ENCODE peak calls at places on chromosomes 7 and 10, in eight cellular contexts. U is BJ, B is sigmoid colon, F is fibroblast of the aortic adventitia, N is foreskin fibroblast, Z is astrocyte, J is tibial artery, E is HL-60. A is an unnamed sample.

GRCh38 chr10:86956841-86957448 is 470 bp downstream of the MMRN2 start:
- DNase-seq in U (no peak), B (no peak), F (no peak), N (no peak), Z (no peak), J (no peak), E (no peak), A (no peak)

GRCh38 chr7:100655908-100656674 is at the start of gene ACTL6B:
- DNase-seq in U (no peak), B (no peak), F (no peak), N (peak), Z (no peak), J (peak), E (no peak), A (peak)

GRCh38 chr7:67018940-67019339 is 22.3 kb downstream of the TYW1 start:
- DNase-seq in U (no peak), B (peak), F (no peak), N (no peak), Z (no peak), J (no peak), E (no peak), A (no peak)

GRCh38 chr7:150417863-150418262 is 32.6 kb upstream of the GIMAP8 start:
- DNase-seq in U (no peak), B (no peak), F (no peak), N (no peak), Z (no peak), J (no peak), E (no peak), A (no peak)

GRCh38 chr10:132101529-132101928 is 35.8 kb downstream of the JAKMIP3 start:
- DNase-seq in U (no peak), B (peak), F (no peak), N (no peak), Z (no peak), J (no peak), E (no peak), A (no peak)

GRCh38 chr7:84204655-84205054 is 10.1 kb upstream of the SEMA3A start:
- DNase-seq in U (no peak), B (no peak), F (peak), N (peak), Z (peak), J (no peak), E (no peak), A (no peak)

GRCh38 chr10:86263209-86263608 is 103.4 kb downstream of the GRID1 start:
- DNase-seq in U (no peak), B (peak), F (no peak), N (no peak), Z (no peak), J (peak), E (no peak), A (no peak)

GRCh38 chr10:117186832-117187615 is 10.3 kb upstream of the KCNK18 start:
- DNase-seq in U (no peak), B (peak), F (no peak), N (peak), Z (peak), J (no peak), E (no peak), A (no peak)

GRCh38 chr10:107914450-107915276 is 750.2 kb upstream of the SORCS1 start:
- DNase-seq in U (no peak), B (peak), F (no peak), N (peak), Z (no peak), J (no peak), E (no peak), A (no peak)

GRCh38 chr7:18350678-18351077 is 144.9 kb upstream of the HDAC9 start:
- DNase-seq in U (no peak), B (no peak), F (no peak), N (no peak), Z (no peak), J (no peak), E (no peak), A (no peak)

GRCh38 chr7:146172112-146172511 is 55.5 kb downstream of the CNTNAP2 start:
- DNase-seq in U (no peak), B (no peak), F (no peak), N (no peak), Z (no peak), J (no peak), E (no peak), A (peak)

GRCh38 chr7:105619590-105619989 is 38.3 kb upstream of the EFCAB10 start:
- DNase-seq in U (no peak), B (peak), F (no peak), N (no peak), Z (no peak), J (no peak), E (no peak), A (no peak)

GRCh38 chr7:105623906-105624305 is 42.6 kb upstream of the EFCAB10 start:
- DNase-seq in U (no peak), B (peak), F (no peak), N (no peak), Z (no peak), J (no peak), E (no peak), A (no peak)

GRCh38 chr7:105623378-105623777 is 42.1 kb upstream of the EFCAB10 start:
- DNase-seq in U (no peak), B (peak), F (no peak), N (no peak), Z (no peak), J (no peak), E (no peak), A (no peak)

GRCh38 chr7:105622114-105622731 is 40.9 kb upstream of the EFCAB10 start:
- DNase-seq in U (no peak), B (peak), F (no peak), N (no peak), Z (no peak), J (no peak), E (no peak), A (no peak)

DNA sequence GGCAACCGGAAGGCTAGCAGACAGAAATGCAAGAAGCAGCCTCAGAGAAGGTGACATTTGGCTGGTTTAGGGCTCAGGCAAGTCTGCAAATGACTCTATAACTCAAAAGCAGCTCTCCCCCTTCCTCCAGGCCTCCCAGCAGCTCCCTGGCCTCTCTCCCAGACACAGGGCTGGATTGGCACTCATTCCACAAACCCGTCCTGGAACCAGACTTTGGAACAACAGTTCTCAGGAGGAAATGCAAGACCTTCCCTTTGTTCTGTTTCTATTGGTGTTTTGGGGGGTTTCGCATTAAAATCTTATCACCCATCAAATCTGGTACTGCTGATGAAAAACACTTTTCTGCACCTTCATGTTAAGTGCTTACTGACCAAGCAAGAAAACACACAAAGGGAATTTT is 40.3 kb upstream of the EFCAB10 start:
- DNase-seq in U (peak), B (peak), F (peak), N (peak), Z (peak), J (peak), E (no peak), A (peak)
- H3K4me3 ChIP-seq in U (no peak), B (no peak), F (no peak), N (no peak), Z (no peak), J (no peak), E (no peak), A (no peak)

GRCh38 chr7:69018200-69018599 is 580.1 kb upstream of the AUTS2 start:
- DNase-seq in U (no peak), B (no peak), F (no peak), N (no peak), Z (no peak), J (no peak), E (no peak), A (no peak)
- TF ChIP-seq CTCF in U (no peak), B (no peak), F (no peak), N (no peak), Z (no peak), J (no peak), E (no peak), A (no peak)

GRCh38 chr10:6532321-6532720 is 47.8 kb downstream of the PRKCQ start:
- DNase-seq in U (no peak), B (no peak), F (no peak), N (no peak), Z (no peak), J (no peak), E (no peak), A (no peak)

GRCh38 chr10:6528198-6528950 is 51.7 kb downstream of the PRKCQ start:
- DNase-seq in U (no peak), B (no peak), F (no peak), N (no peak), Z (no peak), J (no peak), E (no peak), A (no peak)

GRCh38 chr10:6525599-6526160 is 54.4 kb downstream of the PRKCQ start:
- DNase-seq in U (no peak), B (no peak), F (no peak), N (no peak), Z (no peak), J (no peak), E (no peak), A (peak)

GRCh38 chr10:6530966-6531365 is 49.1 kb downstream of the PRKCQ start:
- DNase-seq in U (no peak), B (no peak), F (no peak), N (no peak), Z (no peak), J (no peak), E (no peak), A (no peak)

GRCh38 chr10:6530211-6530840 is 49.8 kb downstream of the PRKCQ start:
- DNase-seq in U (no peak), B (no peak), F (no peak), N (no peak), Z (no peak), J (no peak), E (no peak), A (no peak)
- H3K4me3 ChIP-seq in U (no peak), B (no peak), F (no peak), N (no peak), Z (no peak), J (no peak), E (no peak), A (no peak)

DNA sequence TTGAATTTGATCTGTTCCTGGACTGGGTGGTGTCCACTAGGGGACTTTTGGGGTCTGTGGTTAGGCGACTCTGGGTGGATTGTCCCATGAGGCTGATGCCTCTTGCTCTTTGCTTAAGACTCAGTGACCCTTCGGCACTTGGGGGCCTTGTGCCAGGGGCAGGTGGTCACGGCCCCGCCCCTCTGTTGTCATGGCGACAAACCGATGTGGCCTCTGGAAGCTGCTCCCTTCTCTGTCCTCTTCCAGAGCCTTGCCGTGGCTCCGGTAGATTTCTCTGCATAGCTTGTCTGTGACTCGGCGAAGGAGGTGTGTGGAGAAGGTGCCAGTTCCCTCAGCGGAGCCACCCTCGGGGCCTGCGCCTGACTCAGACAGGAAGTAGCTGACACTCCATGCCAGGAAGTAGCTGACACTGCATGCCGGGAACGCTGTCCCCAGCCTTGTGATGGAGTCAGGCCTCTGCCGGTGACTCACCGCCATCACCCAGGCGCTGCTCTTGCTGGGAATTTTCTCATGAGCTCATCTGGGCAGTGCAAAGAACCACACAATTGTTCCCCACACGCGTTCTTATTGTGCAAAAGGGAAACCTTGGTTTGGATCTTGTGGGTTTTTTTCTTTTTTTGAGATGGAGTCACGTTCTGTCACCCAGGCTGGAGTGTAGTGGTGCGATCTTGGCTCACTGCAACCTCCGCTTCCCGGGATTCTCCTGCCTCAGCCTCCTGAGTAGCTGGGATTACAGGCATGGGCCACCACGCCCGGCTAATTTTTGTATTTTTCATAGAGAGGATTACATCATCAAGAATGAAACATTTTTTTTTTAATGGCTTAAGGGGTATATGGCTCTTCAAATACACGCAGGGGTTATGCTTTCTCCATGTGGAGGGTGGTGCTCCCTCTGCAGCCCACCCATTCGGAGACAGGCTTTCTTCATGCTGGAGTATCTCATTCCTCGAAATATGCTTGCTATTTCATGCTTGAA is 72.6 kb downstream of the PFKFB3 start:
- DNase-seq in U (peak), B (peak), F (peak), N (peak), Z (peak), J (peak), E (peak), A (peak)
- TF ChIP-seq CTCF in U (peak), B (no peak), F (peak), N (no peak), Z (no peak), J (no peak), E (no peak), A (peak)

GRCh38 chr7:73766556-73767229 is 3.4 kb downstream of the CLDN3 start:
- DNase-seq in U (no peak), B (no peak), F (no peak), N (no peak), Z (no peak), J (no peak), E (no peak), A (no peak)

GRCh38 chr7:73770860-73771665 is 993 bp upstream of the CLDN3 start:
- DNase-seq in U (no peak), B (no peak), F (no peak), N (no peak), Z (no peak), J (no peak), E (no peak), A (no peak)

GRCh38 chr7:73768661-73769480 is 1.2 kb downstream of the CLDN3 start:
- DNase-seq in U (no peak), B (no peak), F (no peak), N (peak), Z (no peak), J (no peak), E (no peak), A (no peak)

GRCh38 chr7:73769481-73770001 is 529 bp downstream of the CLDN3 start:
- DNase-seq in U (no peak), B (no peak), F (no peak), N (peak), Z (no peak), J (no peak), E (no peak), A (no peak)

GRCh38 chr7:73770002-73770859 is at the start of gene CLDN3:
- DNase-seq in U (no peak), B (no peak), F (no peak), N (peak), Z (peak), J (no peak), E (no peak), A (no peak)
- H3K4me3 ChIP-seq in U (peak), B (no peak), F (no peak), N (no peak), Z (peak), J (no peak), E (no peak), A (no peak)

GRCh38 chr10:49047128-49047639 is 68.1 kb downstream of the VSTM4 start:
- DNase-seq in U (no peak), B (no peak), F (no peak), N (no peak), Z (no peak), J (no peak), E (no peak), A (no peak)
- TF ChIP-seq CTCF in U (no peak), B (no peak), F (no peak), N (no peak), Z (no peak), J (no peak), E (no peak), A (no peak)

DNA sequence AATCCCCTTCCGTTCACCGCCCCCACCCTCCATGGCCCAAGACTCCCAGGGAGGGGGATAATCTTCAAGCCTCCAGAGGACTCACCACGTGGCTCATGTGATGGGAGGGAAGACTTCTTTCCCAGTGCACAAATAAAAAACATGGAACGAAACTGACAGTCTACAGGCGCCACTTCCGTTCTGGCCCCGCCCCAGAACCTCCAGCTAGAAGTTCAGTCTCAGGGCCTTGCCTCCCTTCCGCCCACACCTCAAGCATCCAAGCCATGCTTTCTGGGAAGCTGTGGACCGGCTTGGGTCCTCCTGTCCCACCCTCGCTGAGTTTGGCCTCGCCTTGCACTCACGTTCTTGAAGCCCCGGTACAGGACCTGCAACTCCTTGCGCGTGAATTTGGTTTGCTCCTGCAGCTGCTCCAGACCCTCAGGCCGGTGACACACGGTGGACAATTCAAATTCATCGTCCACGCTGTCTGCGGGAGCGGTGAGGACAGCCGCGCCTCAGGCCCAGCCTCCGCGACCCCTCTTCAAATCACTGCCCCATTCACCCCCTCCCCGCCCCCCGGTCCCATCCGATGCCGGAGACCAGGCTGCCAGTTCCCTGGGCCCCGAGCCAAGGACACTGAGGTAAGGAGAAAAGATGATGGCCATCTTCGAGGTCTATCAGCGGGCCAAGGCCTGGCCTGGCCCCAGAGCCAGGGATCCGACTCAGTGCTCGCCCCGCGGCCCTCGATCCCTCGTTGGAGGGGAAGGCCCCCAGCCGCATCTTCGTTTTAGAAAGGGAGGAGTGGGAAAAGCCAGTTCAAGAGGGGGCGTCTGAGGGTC is 10.7 kb upstream of the OGA start:
- DNase-seq in U (no peak), B (peak), F (no peak), N (no peak), Z (no peak), J (no peak), E (no peak), A (no peak)
- H3K4me3 ChIP-seq in U (peak), B (no peak), F (no peak), N (peak), Z (no peak), J (no peak), E (no peak), A (no peak)

DNA sequence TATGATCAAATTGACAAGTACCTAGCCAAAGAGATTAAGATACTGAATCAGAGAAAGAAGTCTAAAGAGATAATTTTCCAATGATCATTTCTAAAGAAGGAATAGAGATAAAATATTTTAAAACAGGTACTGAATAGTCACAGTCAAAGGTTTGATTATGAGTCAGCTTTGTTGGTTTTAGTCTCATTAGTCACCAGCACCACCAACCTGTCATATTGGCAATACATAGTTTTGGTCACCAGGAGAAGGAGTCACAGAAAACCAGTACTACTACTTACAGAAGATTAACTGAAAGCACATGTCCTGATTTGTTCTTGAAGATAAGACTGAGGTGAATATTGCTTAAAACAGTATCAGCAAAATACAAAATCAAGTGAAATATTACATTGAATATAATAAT is 34.6 kb downstream of the ZEB1 start:
- DNase-seq in U (peak), B (no peak), F (peak), N (peak), Z (peak), J (no peak), E (peak), A (peak)
- TF ChIP-seq CTCF in U (peak), B (no peak), F (peak), N (no peak), Z (no peak), J (peak), E (no peak), A (no peak)

GRCh38 chr10:22246680-22247391 is 29.0 kb upstream of the EBLN1 start:
- DNase-seq in U (no peak), B (no peak), F (peak), N (peak), Z (peak), J (no peak), E (no peak), A (peak)

GRCh38 chr10:22245567-22245966 is 27.8 kb upstream of the EBLN1 start:
- DNase-seq in U (no peak), B (no peak), F (peak), N (peak), Z (peak), J (no peak), E (no peak), A (peak)

GRCh38 chr10:22250897-22251605 is 33.2 kb upstream of the EBLN1 start:
- DNase-seq in U (no peak), B (no peak), F (peak), N (peak), Z (peak), J (no peak), E (no peak), A (peak)

GRCh38 chr10:22244855-22245254 is 27.0 kb upstream of the EBLN1 start:
- DNase-seq in U (no peak), B (no peak), F (no peak), N (no peak), Z (no peak), J (no peak), E (no peak), A (no peak)

DNA sequence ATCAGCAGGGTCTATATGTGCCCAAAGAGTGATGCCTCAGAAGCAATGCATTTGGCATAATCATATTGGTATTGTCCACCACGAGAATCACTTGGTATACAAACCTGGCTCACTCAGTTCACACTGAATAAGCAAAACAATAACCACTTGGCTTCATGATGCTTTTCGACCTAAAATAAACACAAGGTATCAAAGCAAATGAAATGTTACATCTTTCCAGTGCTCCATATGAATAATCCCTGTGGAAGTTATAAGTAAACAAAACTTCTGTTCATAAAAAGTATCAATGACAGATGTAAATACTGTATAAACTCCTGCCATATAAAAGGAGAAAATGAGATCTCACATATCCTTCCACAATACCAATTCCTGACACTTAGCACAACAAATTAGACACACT is 29.8 kb upstream of the EBLN1 start:
- DNase-seq in U (no peak), B (no peak), F (no peak), N (no peak), Z (no peak), J (no peak), E (no peak), A (no peak)
- H3K4me3 ChIP-seq in U (no peak), B (no peak), F (no peak), N (no peak), Z (no peak), J (no peak), E (no peak), A (no peak)

DNA sequence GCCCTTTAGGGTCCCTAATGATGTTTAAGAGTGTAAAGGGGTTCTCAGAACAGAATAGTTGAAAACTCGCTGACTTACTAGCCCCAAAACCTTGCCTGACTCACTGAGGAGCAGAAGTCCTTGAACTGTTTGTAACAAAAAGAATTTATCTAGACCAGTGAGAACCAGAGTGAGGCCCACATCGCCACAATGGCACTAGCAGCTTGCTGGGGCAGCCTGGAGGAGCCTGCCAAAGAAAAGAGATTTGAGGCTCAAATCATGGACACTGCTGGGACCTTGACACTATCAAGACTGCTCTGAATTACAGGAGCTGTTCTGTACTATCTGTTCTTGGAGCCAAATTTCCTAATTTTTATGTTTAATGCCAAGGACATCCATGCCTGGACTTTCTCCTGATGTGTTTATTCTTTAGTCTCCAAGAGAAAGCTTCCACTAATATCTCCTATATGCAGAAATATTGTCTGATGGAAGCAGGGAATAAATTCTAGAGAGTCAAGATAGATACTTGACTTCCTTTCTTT is 82.0 kb upstream of the JCAD start:
- DNase-seq in U (no peak), B (no peak), F (no peak), N (no peak), Z (no peak), J (no peak), E (no peak), A (no peak)
- TF ChIP-seq CTCF in U (no peak), B (no peak), F (no peak), N (no peak), Z (no peak), J (no peak), E (no peak), A (no peak)